ENCODE peak calls at places on chromosomes 13 and 19, in four cellular contexts. A, G, W and I are unnamed samples.

GRCh38 chr13:34833562-34834182 is 108.4 kb upstream of the NBEA start:
- DNase-seq in W (peak), G (no peak), A (no peak), I (no peak)

GRCh38 chr13:83895994-83896580 is 13.8 kb upstream of the SLITRK1 start:
- DNase-seq in A (no peak), G (no peak), W (peak), I (no peak)

GRCh38 chr13:76600086-76600485 is 286.1 kb downstream of the KCTD12 start:
- DNase-seq in A (peak), W (no peak), G (no peak), I (peak)

GRCh38 chr19:16143399-16144215 is at the start of gene HSH2D:
- DNase-seq in A (no peak), G (peak), W (no peak), I (no peak)

GRCh38 chr19:38263696-38264485 is 482 bp upstream of the SPINT2 start:
- DNase-seq in G (peak), A (peak), W (peak), I (peak)

GRCh38 chr13:44323754-44324153 is 49.9 kb upstream of the SERP2 start:
- DNase-seq in W (no peak), A (no peak), G (no peak), I (no peak)

GRCh38 chr13:36696410-36696809 is 22.6 kb downstream of the SERTM1 start:
- DNase-seq in G (no peak), A (no peak), W (no peak), I (no peak)

GRCh38 chr13:56615572-56615971 is 525.1 kb upstream of the PRR20A start:
- DNase-seq in G (no peak), W (no peak), A (no peak), I (no peak)

GRCh38 chr19:50384685-50385535 is 763 bp downstream of the POLD1 start:
- DNase-seq in G (no peak), A (peak), W (peak), I (peak)

GRCh38 chr19:12838182-12838890 is at the start of gene MAST1:
- DNase-seq in A (peak), W (no peak), G (peak), I (peak)

GRCh38 chr19:19224852-19225494 is 13.2 kb downstream of the NCAN start:
- DNase-seq in W (no peak), A (peak), G (peak), I (peak)

GRCh38 chr13:25132021-25132420 is 36.1 kb downstream of the PABPC3 start:
- DNase-seq in G (no peak), W (no peak), A (no peak), I (no peak)

GRCh38 chr19:52196256-52196967 is 6.6 kb downstream of the PPP2R1A start:
- DNase-seq in A (peak), W (no peak), G (no peak), I (no peak)

GRCh38 chr13:27276188-27276587 is 5.6 kb downstream of the RASL11A start:
- DNase-seq in W (no peak), A (peak), G (no peak), I (peak)

GRCh38 chr13:31200636-31200970 is 828 bp downstream of the B3GLCT start:
- DNase-seq in A (peak), G (peak), W (peak), I (no peak)

GRCh38 chr19:33727331-33728028 is 69.2 kb upstream of the KCTD15 start:
- DNase-seq in A (no peak), W (no peak), G (no peak), I (no peak)

GRCh38 chr19:13430790-13431582 is 75.3 kb downstream of the CACNA1A start:
- DNase-seq in W (peak), G (peak), A (peak), I (peak)

GRCh38 chr19:2034729-2035589 is 16.1 kb downstream of the MKNK2 start:
- DNase-seq in G (peak), A (peak), W (no peak), I (peak)

DNA sequence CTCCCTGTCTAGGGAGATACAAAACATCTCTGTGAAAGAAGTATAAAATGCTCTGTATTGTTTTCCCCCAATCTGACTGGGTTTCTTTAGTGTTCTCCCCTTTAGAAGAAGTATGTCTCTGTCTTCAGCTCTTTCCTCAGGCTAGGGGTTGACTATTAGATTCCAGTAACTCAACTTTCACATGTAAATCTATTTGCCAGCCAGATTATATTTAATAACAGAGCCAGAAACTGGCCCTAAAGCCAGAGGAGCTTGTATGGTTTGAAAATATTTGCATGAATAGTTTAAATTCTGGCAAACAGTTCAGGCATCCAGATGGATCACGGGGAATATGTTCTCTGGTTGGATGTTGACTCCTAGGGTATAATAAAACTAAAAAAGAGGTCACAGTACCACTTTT is 22.3 kb upstream of the CYSLTR2 start:
- DNase-seq in W (peak), G (no peak), A (peak), I (no peak)
- H3K4me3 ChIP-seq in W (no peak), G (no peak), A (no peak), I (no peak)

GRCh38 chr13:114017028-114017630 is 43.3 kb upstream of the C13orf46 start:
- DNase-seq in A (peak), G (no peak), W (peak), I (peak)
- TF ChIP-seq CTCF in A (peak), G (no peak), W (peak), I (peak)

GRCh38 chr19:3868770-3869456 is at the start of gene ZFR2:
- DNase-seq in G (no peak), W (no peak), A (no peak), I (no peak)
- H3K4me3 ChIP-seq in G (no peak), W (no peak), A (no peak), I (no peak)

DNA sequence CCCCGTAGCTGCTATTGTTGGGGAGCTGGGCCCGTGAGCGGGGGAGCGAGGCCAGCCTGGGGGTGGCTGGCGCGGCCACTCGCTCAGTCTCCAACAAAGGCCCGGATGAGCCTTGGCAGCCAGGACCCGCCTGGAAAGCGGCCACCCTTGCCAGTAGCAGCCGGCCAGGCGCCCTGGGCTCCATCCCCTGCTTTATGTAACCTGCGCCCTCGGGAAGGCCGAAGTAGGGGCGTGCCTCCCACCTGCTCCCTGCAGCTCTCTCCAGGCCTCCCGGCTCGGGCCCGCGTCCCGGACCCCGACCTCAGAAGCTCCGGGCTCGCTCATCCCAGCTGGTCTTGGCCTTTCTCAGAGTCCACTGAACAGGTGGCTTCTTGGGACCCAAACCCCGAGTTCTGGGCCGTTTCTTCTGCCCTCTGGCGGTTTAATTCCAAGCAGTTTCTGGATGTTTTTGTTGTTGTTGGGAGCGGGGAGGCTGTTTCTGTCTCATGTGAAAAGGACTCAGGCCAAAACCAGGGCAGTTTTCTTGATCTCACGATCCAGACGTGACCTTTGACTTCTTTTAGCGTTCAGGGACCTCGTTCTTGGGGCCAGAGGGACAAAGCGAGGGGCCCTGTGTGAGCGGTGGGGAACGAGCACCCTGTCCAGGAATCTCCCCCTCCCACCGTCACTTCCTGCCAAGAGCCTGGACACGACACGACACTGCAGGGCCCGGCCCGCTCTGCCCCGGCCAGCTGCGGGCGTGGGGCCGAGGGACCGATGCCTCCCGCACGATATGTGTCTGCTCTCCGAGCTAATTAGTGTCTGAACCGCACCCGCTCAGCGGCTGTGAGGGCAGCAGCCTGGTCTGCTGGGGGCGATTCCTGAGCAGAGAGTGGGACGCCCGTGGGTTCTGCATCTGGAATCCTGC is 1.3 kb downstream of the CDC34 start:
- DNase-seq in W (peak), A (peak), G (peak), I (peak)
- TF ChIP-seq CTCF in W (peak), A (peak), G (no peak), I (peak)

DNA sequence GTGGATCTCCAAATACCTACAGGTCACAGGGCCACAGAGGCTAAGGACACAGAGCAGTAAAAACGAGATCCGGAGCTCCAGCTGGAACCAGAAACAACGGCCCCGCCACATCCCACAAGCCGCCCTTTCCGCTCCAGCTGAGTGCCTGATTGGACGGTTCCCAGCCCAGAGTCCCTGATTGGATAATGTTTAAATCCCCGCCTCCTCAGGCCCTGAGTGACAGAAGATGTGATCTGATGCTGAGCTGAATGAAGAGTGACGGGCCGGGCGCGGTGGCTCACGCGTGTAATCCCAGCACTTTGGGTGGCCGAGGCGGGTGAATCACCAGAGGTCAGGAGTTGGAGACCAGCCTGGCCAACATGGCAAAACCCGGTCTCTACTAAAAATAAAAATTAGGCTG is at the start of gene ZNF99:
- DNase-seq in W (no peak), G (no peak), A (no peak), I (no peak)
- H3K4me3 ChIP-seq in W (no peak), G (peak), A (no peak), I (no peak)

DNA sequence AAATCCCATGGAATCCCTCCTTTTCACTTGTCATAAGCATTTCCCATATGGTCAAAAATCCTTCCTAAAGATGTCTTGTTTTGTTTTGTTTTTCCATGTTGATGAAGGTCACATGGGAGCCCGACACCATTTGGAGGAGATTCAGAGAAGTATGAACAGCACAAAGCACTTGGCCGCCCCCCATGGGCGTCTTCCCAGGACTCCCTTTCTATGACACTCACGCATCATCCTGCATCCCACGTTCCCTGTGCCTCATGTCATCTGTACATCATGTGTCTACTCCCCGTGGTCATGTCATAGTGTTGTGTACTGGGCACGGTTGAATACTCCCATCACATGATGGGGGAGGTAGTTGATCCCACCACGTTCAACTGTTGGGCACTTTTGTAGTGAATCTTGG is 2.0 kb downstream of the ZSCAN1 start:
- DNase-seq in A (no peak), W (no peak), G (no peak), I (no peak)
- TF ChIP-seq CTCF in A (no peak), W (no peak), G (no peak), I (no peak)